ENCODE peak calls at places on chromosomes 2 and 18, in five cellular contexts. Z is suprapubic skin, S is HCT116, G is LNCaP clone FGC, B is A549. U is an unnamed sample.

GRCh38 chr2:20617892-20618467 is 32.9 kb downstream of the HS1BP3 start:
- DNase-seq in G (peak), Z (peak), B (peak), S (peak), U (peak)

GRCh38 chr2:55175254-55176093 is 56.6 kb downstream of the CLHC1 start:
- DNase-seq in G (no peak), Z (no peak), S (peak), B (peak), U (peak)

GRCh38 chr2:135451966-135452365 is 79.1 kb downstream of the ZRANB3 start:
- DNase-seq in S (no peak), Z (no peak), G (no peak), B (no peak), U (no peak)

GRCh38 chr2:85537600-85538506 is 1.1 kb upstream of the MAT2A start:
- DNase-seq in Z (peak), B (peak), G (no peak), S (no peak), U (peak)

GRCh38 chr2:68710336-68710735 is 24.3 kb upstream of the ARHGAP25 start:
- DNase-seq in B (no peak), S (no peak), G (no peak), Z (no peak), U (no peak)

GRCh38 chr2:5696351-5696740 is 4.2 kb downstream of the SOX11 start:
- DNase-seq in Z (no peak), G (no peak), S (no peak), B (no peak), U (no peak)

GRCh38 chr2:66682476-66682875 is 247.6 kb downstream of the MEIS1 start:
- DNase-seq in S (no peak), Z (no peak), B (no peak), G (no peak), U (no peak)

GRCh38 chr2:54676656-54677055 is 46.8 kb upstream of the EML6 start:
- DNase-seq in G (no peak), Z (no peak), S (no peak), B (no peak), U (no peak)

GRCh38 chr2:117832905-117833613 is 18.6 kb downstream of the DDX18 start:
- DNase-seq in G (no peak), Z (no peak), B (peak), S (no peak), U (peak)

GRCh38 chr2:147945660-147946059 is 74.9 kb downstream of the ORC4 start:
- DNase-seq in S (no peak), B (no peak), Z (no peak), G (no peak), U (peak)

GRCh38 chr2:391658-392170 is 103.8 kb upstream of the ALKAL2 start:
- DNase-seq in G (no peak), B (no peak), S (no peak), Z (no peak), U (no peak)

GRCh38 chr18:8354304-8354703 is 254.9 kb upstream of the RAB12 start:
- DNase-seq in Z (no peak), S (no peak), B (no peak), G (no peak), U (no peak)

GRCh38 chr2:64325477-64325851 is 128.5 kb upstream of the LGALSL start:
- DNase-seq in B (no peak), Z (no peak), G (no peak), S (no peak), U (no peak)

GRCh38 chr2:84849271-84849952 is 31.5 kb downstream of the TRABD2A start:
- DNase-seq in S (no peak), Z (no peak), G (peak), B (no peak), U (no peak)

GRCh38 chr2:218407717-218408116 is 8.0 kb downstream of the CTDSP1 start:
- DNase-seq in B (no peak), G (no peak), Z (no peak), S (no peak), U (no peak)

GRCh38 chr2:154243685-154244084 is 372.0 kb downstream of the GALNT13 start:
- DNase-seq in Z (no peak), G (no peak), B (no peak), S (no peak), U (no peak)

GRCh38 chr2:162113771-162114168 is 38.3 kb downstream of the GCG start:
- DNase-seq in G (no peak), B (no peak), S (no peak), Z (no peak), U (peak)

GRCh38 chr2:174797792-174798276 is 33.6 kb upstream of the CHRNA1 start:
- DNase-seq in G (no peak), Z (no peak), S (no peak), B (no peak), U (no peak)

GRCh38 chr2:120786559-120786960 is 50.9 kb downstream of the GLI2 start:
- DNase-seq in B (no peak), S (no peak), Z (no peak), G (no peak), U (no peak)

GRCh38 chr2:177147834-177148233 is 64.8 kb upstream of the HNRNPA3 start:
- DNase-seq in B (no peak), Z (no peak), G (no peak), S (no peak), U (no peak)

GRCh38 chr2:239113164-239113563 is 265.3 kb downstream of the TWIST2 start:
- DNase-seq in B (no peak), S (no peak), G (no peak), Z (no peak), U (peak)

GRCh38 chr2:222052934-222053367 is 245.8 kb downstream of the PAX3 start:
- DNase-seq in S (peak), G (no peak), Z (no peak), B (peak), U (no peak)

GRCh38 chr2:70396589-70396988 is 94.7 kb upstream of the FAM136A start:
- DNase-seq in B (no peak), S (no peak), G (no peak), Z (no peak), U (no peak)

GRCh38 chr2:127293386-127293757 is 572 bp downstream of the ERCC3 start:
- DNase-seq in S (no peak), G (no peak), Z (no peak), B (no peak), U (no peak)

GRCh38 chr2:168434164-168434563 is 21.9 kb upstream of the CERS6 start:
- DNase-seq in B (no peak), S (no peak), Z (no peak), G (peak), U (peak)

GRCh38 chr2:223941579-223942277 is 3.4 kb downstream of the WDFY1 start:
- DNase-seq in S (no peak), G (no peak), B (peak), Z (no peak), U (peak)

GRCh38 chr2:231379266-231380215 is 16.0 kb upstream of the B3GNT7 start:
- DNase-seq in Z (no peak), B (peak), G (no peak), S (no peak), U (peak)

GRCh38 chr2:185734658-185735057 is 3.9 kb upstream of the FSIP2 start:
- DNase-seq in G (no peak), Z (no peak), B (no peak), S (no peak), U (no peak)

GRCh38 chr2:185736210-185736609 is 2.4 kb upstream of the FSIP2 start:
- DNase-seq in Z (no peak), B (no peak), S (no peak), G (no peak), U (no peak)

DNA sequence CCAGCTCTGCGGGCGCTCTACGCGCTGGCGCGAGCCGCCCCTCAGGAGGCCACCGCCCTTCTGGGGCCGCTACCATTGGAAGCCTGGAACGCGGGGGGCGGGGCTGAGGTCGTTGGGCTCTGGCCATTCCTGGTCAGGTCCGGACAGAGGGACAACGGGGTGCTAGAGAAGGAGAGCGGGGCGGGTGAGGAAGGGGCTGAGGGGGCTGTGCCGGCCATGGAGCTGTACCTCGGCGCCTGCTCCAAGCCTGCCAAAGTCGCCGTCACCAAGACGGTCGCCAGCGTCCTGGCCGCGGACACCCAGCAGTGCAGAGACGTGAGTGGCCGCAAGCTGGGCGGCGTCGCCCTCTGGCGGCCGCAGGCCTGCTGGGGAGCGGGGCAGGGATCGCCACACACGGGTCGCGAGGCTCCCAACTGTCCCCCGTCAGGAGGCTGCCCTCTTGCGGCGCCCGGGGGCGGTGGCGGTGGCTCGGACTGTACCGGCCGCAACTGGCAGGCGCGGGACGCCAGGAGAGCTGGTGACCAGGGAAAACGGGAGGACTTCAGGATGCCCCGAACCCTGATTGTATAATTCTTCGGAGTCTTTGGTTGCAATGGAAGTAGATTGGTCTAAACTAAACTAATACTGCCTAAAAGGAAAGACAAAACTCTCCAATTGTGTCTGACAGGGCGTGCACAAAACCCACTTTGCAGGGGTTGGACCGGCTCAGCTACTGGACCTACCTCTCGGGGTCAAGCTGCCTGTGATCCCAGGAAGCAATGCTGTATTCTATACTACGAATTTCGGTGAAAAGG is at the start of gene FSIP2:
- DNase-seq in G (peak), B (no peak), S (no peak), Z (no peak), U (peak)
- H3K4me3 ChIP-seq in G (peak), B (no peak), S (no peak), Z (peak), U (peak)

GRCh38 chr18:27661320-27662049 is 476.4 kb upstream of the CHST9 start:
- DNase-seq in B (no peak), G (no peak), S (no peak), Z (no peak), U (no peak)
- TF ChIP-seq CTCF in B (no peak), G (no peak), S (no peak), Z (no peak), U (no peak)

DNA sequence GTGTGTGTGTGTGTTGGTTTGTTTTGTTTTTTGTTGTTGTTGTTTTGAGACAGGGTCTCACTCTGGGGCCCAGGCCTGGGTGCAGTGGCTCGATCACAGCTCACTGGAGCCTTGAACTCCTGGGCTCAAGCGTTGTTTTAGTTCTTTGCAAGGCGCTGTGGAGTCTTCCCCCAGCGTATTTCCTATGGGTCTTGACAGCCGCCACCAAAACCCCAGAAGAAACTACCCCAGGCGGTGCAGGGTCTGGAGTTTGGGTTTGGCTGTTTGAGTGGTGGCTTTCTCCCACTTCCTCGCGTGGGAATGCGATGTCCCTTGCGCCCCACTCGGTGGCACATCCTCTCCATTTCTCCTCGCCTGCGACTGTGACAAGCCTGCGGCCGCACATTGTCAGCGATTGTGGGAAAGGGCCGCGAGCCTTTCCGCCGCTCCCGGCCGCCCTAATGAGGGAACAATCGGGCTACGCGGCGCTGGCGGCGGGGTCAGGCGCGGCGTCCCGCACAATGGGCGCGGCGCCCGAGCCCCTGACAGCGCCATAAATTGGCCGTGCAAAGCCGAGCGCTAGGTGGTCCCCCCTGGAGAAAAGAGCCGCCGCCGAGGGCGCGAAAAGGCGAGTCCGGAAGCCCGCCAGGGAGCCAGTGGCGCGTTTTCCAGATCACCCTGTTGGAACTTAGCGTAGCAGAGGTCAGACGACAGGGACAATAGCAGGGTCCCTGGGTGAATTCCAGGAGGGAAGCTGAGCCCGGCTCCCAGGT is 194.9 kb upstream of the POU3F3 start:
- DNase-seq in Z (no peak), B (no peak), S (no peak), G (no peak), U (no peak)
- H3K4me3 ChIP-seq in Z (peak), B (no peak), S (no peak), G (no peak), U (no peak)

GRCh38 chr2:37180640-37181039 is 7.8 kb downstream of the SULT6B1 start:
- DNase-seq in G (no peak), Z (no peak), B (no peak), S (no peak), U (no peak)
- TF ChIP-seq CTCF in G (no peak), Z (no peak), B (no peak), S (no peak), U (no peak)

GRCh38 chr2:96325884-96326255 is 753 bp downstream of the ITPRIPL1 start:
- DNase-seq in S (no peak), Z (no peak), G (no peak), B (no peak), U (no peak)
- H3K4me3 ChIP-seq in S (peak), Z (peak), G (no peak), B (no peak), U (peak)